ENCODE peak calls at places on chromosomes 7 and 10, in ten cellular contexts. One of them, this sample, is unnamed.
A peak's percentile ranks its signal among the peaks of the same experiment; 100 is the strongest.

GRCh38 chr7:150415161-150416160 is 35.0 kb upstream of the GIMAP8 start:
- DNase-seq in GM23248: no peak
- DNase-seq in A549: no peak
- DNase-seq in psoas muscle: no peak
- DNase-seq in Panc1: no peak
- DNase-seq in thoracic aorta: no peak
- DNase-seq in PC-3: no peak
- DNase-seq in substantia nigra: no peak
- DNase-seq in testis: no peak
- DNase-seq in heart right ventricle: no peak
- DNase-seq in this sample: no peak

GRCh38 chr7:153472516-153472915 is 579.7 kb upstream of the DPP6 start:
- DNase-seq in GM23248: no peak
- DNase-seq in A549: no peak
- DNase-seq in psoas muscle: no peak
- DNase-seq in Panc1: no peak
- DNase-seq in thoracic aorta: no peak
- DNase-seq in PC-3: no peak
- DNase-seq in substantia nigra: no peak
- DNase-seq in testis: no peak
- DNase-seq in heart right ventricle: no peak
- DNase-seq in this sample: no peak

GRCh38 chr7:18345641-18346234 is 149.8 kb upstream of the HDAC9 start:
- DNase-seq in GM23248: peak; percentile 69
- DNase-seq in A549: peak; percentile 48
- DNase-seq in psoas muscle: no peak
- DNase-seq in Panc1: peak; percentile 43
- DNase-seq in thoracic aorta: no peak
- DNase-seq in PC-3: peak; percentile 81
- DNase-seq in substantia nigra: peak; percentile 25
- DNase-seq in testis: peak; percentile 30
- DNase-seq in heart right ventricle: peak; percentile 14
- DNase-seq in this sample: no peak

GRCh38 chr10:76892766-76893479 is 744.7 kb downstream of the KCNMA1 start:
- DNase-seq in GM23248: no peak
- DNase-seq in A549: no peak
- DNase-seq in psoas muscle: no peak
- DNase-seq in Panc1: no peak
- DNase-seq in thoracic aorta: no peak
- DNase-seq in PC-3: no peak
- DNase-seq in substantia nigra: no peak
- DNase-seq in testis: no peak
- DNase-seq in heart right ventricle: no peak
- DNase-seq in this sample: no peak

GRCh38 chr10:48579251-48579960 is 25.5 kb downstream of the ARHGAP22 start:
- DNase-seq in GM23248: peak; percentile 53
- DNase-seq in A549: no peak
- DNase-seq in psoas muscle: no peak
- DNase-seq in Panc1: no peak
- DNase-seq in thoracic aorta: no peak
- DNase-seq in PC-3: no peak
- DNase-seq in substantia nigra: no peak
- DNase-seq in testis: no peak
- DNase-seq in heart right ventricle: no peak
- DNase-seq in this sample: no peak

GRCh38 chr7:48154792-48155413 is 16.4 kb upstream of the ABCA13 start:
- DNase-seq in GM23248: peak; percentile 70
- DNase-seq in A549: peak; percentile 66
- DNase-seq in psoas muscle: no peak
- DNase-seq in Panc1: peak; percentile 54
- DNase-seq in thoracic aorta: no peak
- DNase-seq in PC-3: peak; percentile 62
- DNase-seq in substantia nigra: no peak
- DNase-seq in testis: peak; percentile 41
- DNase-seq in heart right ventricle: no peak
- DNase-seq in this sample: no peak

GRCh38 chr7:69564454-69565417 is 33.5 kb upstream of the AUTS2 start:
- DNase-seq in GM23248: peak; percentile 38
- DNase-seq in A549: no peak
- DNase-seq in psoas muscle: no peak
- DNase-seq in Panc1: no peak
- DNase-seq in thoracic aorta: no peak
- DNase-seq in PC-3: no peak
- DNase-seq in substantia nigra: peak; percentile 61
- DNase-seq in testis: peak; percentile 20
- DNase-seq in heart right ventricle: peak; percentile 26
- DNase-seq in this sample: no peak

GRCh38 chr10:7322623-7323022 is 88.2 kb downstream of the SFMBT2 start:
- DNase-seq in GM23248: no peak
- DNase-seq in A549: no peak
- DNase-seq in psoas muscle: no peak
- DNase-seq in Panc1: no peak
- DNase-seq in thoracic aorta: no peak
- DNase-seq in PC-3: no peak
- DNase-seq in substantia nigra: no peak
- DNase-seq in testis: no peak
- DNase-seq in heart right ventricle: no peak
- DNase-seq in this sample: no peak

GRCh38 chr10:29753283-29753682 is 118.5 kb upstream of the SVIL start:
- DNase-seq in GM23248: no peak
- DNase-seq in A549: no peak
- DNase-seq in psoas muscle: no peak
- DNase-seq in Panc1: no peak
- DNase-seq in thoracic aorta: no peak
- DNase-seq in PC-3: no peak
- DNase-seq in substantia nigra: no peak
- DNase-seq in testis: no peak
- DNase-seq in heart right ventricle: no peak
- DNase-seq in this sample: no peak

GRCh38 chr10:33893502-33893901 is 559.0 kb upstream of the NRP1 start:
- DNase-seq in GM23248: peak; percentile 23
- DNase-seq in A549: no peak
- DNase-seq in psoas muscle: no peak
- DNase-seq in Panc1: no peak
- DNase-seq in thoracic aorta: no peak
- DNase-seq in PC-3: no peak
- DNase-seq in substantia nigra: no peak
- DNase-seq in testis: no peak
- DNase-seq in heart right ventricle: no peak
- DNase-seq in this sample: no peak

GRCh38 chr7:47570649-47571050 is 11.3 kb downstream of the TNS3 start:
- DNase-seq in GM23248: peak; percentile 70
- DNase-seq in A549: no peak
- DNase-seq in psoas muscle: peak; percentile 44
- DNase-seq in Panc1: no peak
- DNase-seq in thoracic aorta: no peak
- DNase-seq in PC-3: no peak
- DNase-seq in substantia nigra: no peak
- DNase-seq in testis: peak; percentile 76
- DNase-seq in heart right ventricle: peak; percentile 60
- DNase-seq in this sample: no peak

GRCh38 chr7:2141656-2142055 is 91.1 kb downstream of the MAD1L1 start:
- DNase-seq in GM23248: no peak
- DNase-seq in A549: no peak
- DNase-seq in psoas muscle: no peak
- DNase-seq in Panc1: no peak
- DNase-seq in thoracic aorta: no peak
- DNase-seq in PC-3: no peak
- DNase-seq in substantia nigra: peak; percentile 60
- DNase-seq in testis: no peak
- DNase-seq in heart right ventricle: no peak
- DNase-seq in this sample: no peak

GRCh38 chr7:157559596-157560257 is 222.9 kb downstream of the DNAJB6 start:
- DNase-seq in GM23248: no peak
- DNase-seq in A549: no peak
- DNase-seq in psoas muscle: no peak
- DNase-seq in Panc1: no peak
- DNase-seq in thoracic aorta: no peak
- DNase-seq in PC-3: no peak
- DNase-seq in substantia nigra: no peak
- DNase-seq in testis: no peak
- DNase-seq in heart right ventricle: no peak
- DNase-seq in this sample: no peak

GRCh38 chr7:51315393-51316261 is 982 bp downstream of the COBL start:
- DNase-seq in GM23248: peak; percentile 27
- DNase-seq in A549: peak; percentile 60
- DNase-seq in psoas muscle: peak; percentile 29
- DNase-seq in Panc1: no peak
- DNase-seq in thoracic aorta: no peak
- DNase-seq in PC-3: peak; percentile 74
- DNase-seq in substantia nigra: peak; percentile 75
- DNase-seq in testis: peak; percentile 32
- DNase-seq in heart right ventricle: no peak
- DNase-seq in this sample: peak; percentile 30

GRCh38 chr7:117005449-117005848 is 52.1 kb downstream of the ST7 start:
- DNase-seq in GM23248: no peak
- DNase-seq in A549: no peak
- DNase-seq in psoas muscle: no peak
- DNase-seq in Panc1: no peak
- DNase-seq in thoracic aorta: no peak
- DNase-seq in PC-3: no peak
- DNase-seq in substantia nigra: no peak
- DNase-seq in testis: no peak
- DNase-seq in heart right ventricle: no peak
- DNase-seq in this sample: no peak

GRCh38 chr7:36474283-36475010 is 84.8 kb downstream of the ANLN start:
- DNase-seq in GM23248: no peak
- DNase-seq in A549: no peak
- DNase-seq in psoas muscle: no peak
- DNase-seq in Panc1: no peak
- DNase-seq in thoracic aorta: no peak
- DNase-seq in PC-3: peak; percentile 48
- DNase-seq in substantia nigra: no peak
- DNase-seq in testis: no peak
- DNase-seq in heart right ventricle: no peak
- DNase-seq in this sample: no peak

GRCh38 chr10:106935978-106936451 is 228.5 kb downstream of the SORCS1 start:
- DNase-seq in GM23248: no peak
- DNase-seq in A549: no peak
- DNase-seq in psoas muscle: no peak
- DNase-seq in Panc1: no peak
- DNase-seq in thoracic aorta: no peak
- DNase-seq in PC-3: no peak
- DNase-seq in substantia nigra: no peak
- DNase-seq in testis: no peak
- DNase-seq in heart right ventricle: no peak
- DNase-seq in this sample: no peak

GRCh38 chr7:21902240-21902639 is 43.5 kb downstream of the CDCA7L start:
- DNase-seq in GM23248: peak; percentile 23
- DNase-seq in A549: peak; percentile 3
- DNase-seq in psoas muscle: no peak
- DNase-seq in Panc1: no peak
- DNase-seq in thoracic aorta: no peak
- DNase-seq in PC-3: peak; percentile 58
- DNase-seq in substantia nigra: no peak
- DNase-seq in testis: no peak
- DNase-seq in heart right ventricle: no peak
- DNase-seq in this sample: no peak
- H3K27ac ChIP-seq in GM23248: no peak overlapping the region
- H3K27ac ChIP-seq in A549: no peak overlapping the region
- H3K27ac ChIP-seq in psoas muscle: no peak overlapping the region
- H3K27ac ChIP-seq in Panc1: no peak overlapping the region
- H3K27ac ChIP-seq in thoracic aorta: no peak overlapping the region
- H3K27ac ChIP-seq in PC-3: peak overlapping the region; percentile 21
- H3K27ac ChIP-seq in substantia nigra: no peak overlapping the region
- H3K27ac ChIP-seq in testis: no peak overlapping the region
- H3K27ac ChIP-seq in heart right ventricle: no peak overlapping the region
- H3K27ac ChIP-seq in this sample: no peak overlapping the region

GRCh38 chr7:130369110-130369711 is 11.1 kb upstream of the CPA1 start:
- DNase-seq in GM23248: peak; percentile 84
- DNase-seq in A549: peak; percentile 22
- DNase-seq in psoas muscle: no peak
- DNase-seq in Panc1: no peak
- DNase-seq in thoracic aorta: no peak
- DNase-seq in PC-3: no peak
- DNase-seq in substantia nigra: no peak
- DNase-seq in testis: no peak
- DNase-seq in heart right ventricle: no peak
- DNase-seq in this sample: no peak
- H3K27ac ChIP-seq in GM23248: peak overlapping the region; percentile 50
- H3K27ac ChIP-seq in A549: peak overlapping the region; percentile 0
- H3K27ac ChIP-seq in psoas muscle: peak overlapping the region; percentile 58
- H3K27ac ChIP-seq in Panc1: no peak overlapping the region
- H3K27ac ChIP-seq in thoracic aorta: peak overlapping the region; percentile 14
- H3K27ac ChIP-seq in PC-3: no peak overlapping the region
- H3K27ac ChIP-seq in substantia nigra: no peak overlapping the region
- H3K27ac ChIP-seq in testis: peak overlapping the region; percentile 18
- H3K27ac ChIP-seq in heart right ventricle: no peak overlapping the region
- H3K27ac ChIP-seq in this sample: peak overlapping the region; percentile 8

DNA sequence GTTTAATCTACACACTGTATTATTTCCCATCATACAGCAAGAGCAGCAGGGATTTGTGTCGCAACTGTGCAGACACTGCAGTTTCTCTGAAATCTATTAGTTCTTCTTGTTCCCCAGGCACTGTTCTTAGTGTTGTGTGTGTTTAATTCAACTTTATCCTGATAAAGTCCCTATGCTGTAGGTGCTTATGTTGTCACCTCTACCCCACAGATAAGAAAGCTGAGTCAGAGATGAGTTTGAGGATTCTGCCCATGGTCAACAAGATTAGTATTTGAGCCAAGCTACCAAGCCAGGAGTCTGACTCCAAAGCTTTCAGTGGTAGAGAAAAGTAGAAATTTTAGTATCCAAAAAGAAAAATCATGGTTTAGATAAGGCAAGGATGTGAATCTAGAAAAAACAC is 22.4 kb upstream of the EPHB6 start:
- DNase-seq in GM23248: no peak
- DNase-seq in A549: no peak
- DNase-seq in psoas muscle: no peak
- DNase-seq in Panc1: no peak
- DNase-seq in thoracic aorta: no peak
- DNase-seq in PC-3: peak; percentile 47
- DNase-seq in substantia nigra: no peak
- DNase-seq in testis: no peak
- DNase-seq in heart right ventricle: no peak
- DNase-seq in this sample: no peak
- H3K27ac ChIP-seq in GM23248: no peak overlapping the region
- H3K27ac ChIP-seq in A549: no peak overlapping the region
- H3K27ac ChIP-seq in psoas muscle: no peak overlapping the region
- H3K27ac ChIP-seq in Panc1: no peak overlapping the region
- H3K27ac ChIP-seq in thoracic aorta: no peak overlapping the region
- H3K27ac ChIP-seq in PC-3: peak overlapping the region; percentile 72
- H3K27ac ChIP-seq in substantia nigra: no peak overlapping the region
- H3K27ac ChIP-seq in testis: no peak overlapping the region
- H3K27ac ChIP-seq in heart right ventricle: no peak overlapping the region
- H3K27ac ChIP-seq in this sample: no peak overlapping the region

GRCh38 chr10:117612113-117612512 is 69.6 kb downstream of the EMX2 start:
- DNase-seq in GM23248: no peak
- DNase-seq in A549: no peak
- DNase-seq in psoas muscle: no peak
- DNase-seq in Panc1: no peak
- DNase-seq in thoracic aorta: no peak
- DNase-seq in PC-3: no peak
- DNase-seq in substantia nigra: no peak
- DNase-seq in testis: no peak
- DNase-seq in heart right ventricle: no peak
- DNase-seq in this sample: no peak
- H3K27ac ChIP-seq in GM23248: no peak overlapping the region
- H3K27ac ChIP-seq in A549: no peak overlapping the region
- H3K27ac ChIP-seq in psoas muscle: no peak overlapping the region
- H3K27ac ChIP-seq in Panc1: no peak overlapping the region
- H3K27ac ChIP-seq in thoracic aorta: no peak overlapping the region
- H3K27ac ChIP-seq in PC-3: no peak overlapping the region
- H3K27ac ChIP-seq in substantia nigra: no peak overlapping the region
- H3K27ac ChIP-seq in testis: no peak overlapping the region
- H3K27ac ChIP-seq in heart right ventricle: no peak overlapping the region
- H3K27ac ChIP-seq in this sample: no peak overlapping the region

GRCh38 chr7:30851651-30852359 is 59.8 kb upstream of the AQP1 start:
- DNase-seq in GM23248: peak; percentile 74
- DNase-seq in A549: no peak
- DNase-seq in psoas muscle: no peak
- DNase-seq in Panc1: no peak
- DNase-seq in thoracic aorta: peak; percentile 67
- DNase-seq in PC-3: no peak
- DNase-seq in substantia nigra: no peak
- DNase-seq in testis: no peak
- DNase-seq in heart right ventricle: no peak
- DNase-seq in this sample: no peak
- H3K27ac ChIP-seq in GM23248: peak overlapping the region; percentile 56
- H3K27ac ChIP-seq in A549: no peak overlapping the region
- H3K27ac ChIP-seq in psoas muscle: peak overlapping the region; percentile 3
- H3K27ac ChIP-seq in Panc1: no peak overlapping the region
- H3K27ac ChIP-seq in thoracic aorta: peak overlapping the region; percentile 99
- H3K27ac ChIP-seq in PC-3: no peak overlapping the region
- H3K27ac ChIP-seq in substantia nigra: no peak overlapping the region
- H3K27ac ChIP-seq in testis: no peak overlapping the region
- H3K27ac ChIP-seq in heart right ventricle: peak overlapping the region; percentile 46
- H3K27ac ChIP-seq in this sample: peak overlapping the region; percentile 65